ENCODE peak calls at places on chromosomes 1 and 21, in five cellular contexts. V is astrocyte, Z is left lung, H is breast epithelium, R is adipocyte. B is an unnamed sample.

GRCh38 chr1:42439940-42440339 is 15.9 kb downstream of the ZMYND12 start:
- DNase-seq in V (peak; percentile 85), Z (no peak), R (peak; percentile 45), H (no peak), B (no peak)

GRCh38 chr1:244757091-244757939 is 78.1 kb upstream of the COX20 start:
- DNase-seq in H (no peak), V (peak; percentile 79), Z (no peak), R (peak; percentile 32), B (no peak)

GRCh38 chr1:163315773-163316374 is 5.9 kb upstream of the NUF2 start:
- DNase-seq in R (peak; percentile 85), Z (no peak), V (peak; percentile 27), H (no peak), B (no peak)

GRCh38 chr21:44677881-44678280 is 4.1 kb downstream of the KRTAP12-1 start:
- DNase-seq in V (no peak), R (no peak), Z (no peak), H (no peak), B (no peak)

GRCh38 chr1:64421377-64421776 is 48.6 kb upstream of the CACHD1 start:
- DNase-seq in Z (no peak), V (peak; percentile 18), R (no peak), H (no peak), B (no peak)

GRCh38 chr1:2087766-2088165 is 37.6 kb downstream of the PRKCZ start:
- DNase-seq in V (no peak), H (no peak), R (no peak), Z (peak; percentile 66), B (no peak)

GRCh38 chr1:168260393-168260792 is 20.3 kb upstream of the TBX19 start:
- DNase-seq in R (no peak), H (no peak), V (no peak), Z (no peak), B (no peak)

GRCh38 chr21:46268371-46268770 is 17.0 kb downstream of the MCM3AP start:
- DNase-seq in H (no peak), Z (no peak), R (no peak), V (no peak), B (no peak)

GRCh38 chr1:27618341-27619067 is 14.6 kb upstream of the AHDC1 start:
- DNase-seq in Z (peak; percentile 50), R (no peak), V (no peak), H (no peak), B (no peak)

GRCh38 chr1:208024406-208024805 is 113.5 kb upstream of the CD34 start:
- DNase-seq in H (no peak), V (no peak), R (no peak), Z (no peak), B (no peak)

GRCh38 chr1:165631403-165632151 is 543 bp downstream of the MGST3 start:
- DNase-seq in H (peak; percentile 37), Z (peak; percentile 84), V (peak; percentile 87), R (peak; percentile 90), B (peak; percentile 66)

GRCh38 chr1:221743416-221744208 is 1.7 kb upstream of the DUSP10 start:
- DNase-seq in H (peak; percentile 68), V (no peak), R (no peak), Z (no peak), B (no peak)

GRCh38 chr1:196997428-196997827 is 20.1 kb downstream of the CFHR5 start:
- DNase-seq in R (peak; percentile 73), H (no peak), V (peak; percentile 45), Z (no peak), B (no peak)

GRCh38 chr1:186102559-186103148 is 272.4 kb downstream of the TPR start:
- DNase-seq in H (no peak), R (peak; percentile 85), Z (no peak), V (peak; percentile 93), B (no peak)

GRCh38 chr1:118116909-118117308 is 68.1 kb downstream of the SPAG17 start:
- DNase-seq in R (no peak), H (no peak), V (no peak), Z (no peak), B (no peak)

DNA sequence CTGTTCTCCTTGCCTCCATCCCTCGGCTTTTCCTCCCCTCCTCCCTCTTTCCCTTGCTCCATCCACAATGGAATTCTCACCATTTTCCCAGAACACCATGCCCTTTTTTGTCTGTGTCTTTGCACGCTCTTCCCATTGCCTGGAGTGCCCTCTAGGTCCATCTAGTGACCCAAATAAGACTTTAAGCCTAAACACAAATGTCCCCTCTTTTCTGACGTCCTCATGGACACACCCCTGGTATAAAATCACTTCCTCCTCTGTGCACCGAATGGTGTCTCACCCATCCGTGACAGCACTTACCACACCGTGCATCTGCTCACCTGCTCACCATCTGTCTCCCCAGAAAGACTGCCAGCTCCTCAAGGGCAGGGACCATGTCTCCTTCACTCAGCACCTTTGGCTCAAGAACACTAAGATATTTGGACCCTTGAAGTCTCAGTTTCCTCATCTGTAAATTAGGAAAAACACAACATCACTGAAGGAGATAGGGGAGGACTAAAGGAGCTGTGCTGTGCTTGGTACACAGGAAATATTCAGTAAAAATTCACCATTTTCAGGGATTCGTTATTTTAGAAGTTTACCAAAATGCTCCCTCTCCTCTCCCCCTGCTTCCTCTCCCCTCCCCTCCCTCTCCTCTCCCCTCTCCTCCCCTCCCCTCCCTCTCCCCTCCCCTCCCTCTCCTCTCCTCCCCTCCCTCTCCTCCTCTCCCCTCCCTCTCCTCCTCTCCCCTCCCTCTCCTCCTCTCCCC is 23.7 kb upstream of the CPT2 start:
- DNase-seq in H (no peak), R (peak; percentile 28), Z (no peak), V (no peak), B (no peak)
- H3K4me1 ChIP-seq in H (no peaks in the 10 kb centered on the region), R (peaks cover 31% of the 10 kb centered on the region), Z (peaks cover 10% of the 10 kb centered on the region), V (no peaks in the 10 kb centered on the region), B (no peaks in the 10 kb centered on the region)

DNA sequence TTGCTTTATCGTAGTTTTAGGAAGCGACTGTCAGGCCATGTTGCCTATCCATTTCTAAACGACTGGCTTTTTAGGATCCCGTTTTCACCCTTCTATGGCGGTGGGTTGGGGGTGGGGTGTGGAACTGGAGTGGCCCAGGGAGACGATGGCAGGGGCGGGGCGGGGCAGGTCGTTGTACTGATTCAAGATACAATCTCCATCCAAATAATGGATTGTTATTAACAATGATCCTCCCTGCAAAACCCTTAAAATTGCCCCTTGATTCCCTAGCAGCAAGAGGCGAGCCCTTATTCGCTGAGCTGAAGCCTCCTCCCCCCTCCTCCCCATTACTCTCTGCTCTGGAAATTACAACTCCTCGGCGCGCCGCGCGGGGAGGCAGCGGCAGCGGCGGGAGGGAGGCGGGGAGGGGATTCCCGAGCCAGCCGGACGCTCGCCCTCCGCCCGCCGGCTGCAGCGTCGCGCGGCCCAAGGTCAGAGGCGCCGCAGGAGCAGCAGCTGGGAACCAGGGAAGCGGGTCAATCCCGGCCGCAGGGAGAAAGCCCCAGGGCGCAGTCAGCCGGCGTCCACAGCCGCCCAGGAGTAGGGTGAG is at the start of gene TRIM67:
- DNase-seq in R (no peak), V (no peak), H (no peak), Z (no peak), B (no peak)
- H3K27me3 ChIP-seq in R (peaks cover 7% of the 10 kb centered on the region), V (peaks cover 24% of the 10 kb centered on the region), H (peaks cover 3% of the 10 kb centered on the region), Z (peaks cover 98% of the 10 kb centered on the region), B (peaks cover 64% of the 10 kb centered on the region)

GRCh38 chr1:215004121-215004837 is 78.3 kb upstream of the KCNK2 start:
- DNase-seq in V (no peak), R (peak; percentile 69), Z (no peak), H (no peak), B (no peak)
- H3K4me1 ChIP-seq in V (peaks cover 25% of the 10 kb centered on the region), R (peaks cover 49% of the 10 kb centered on the region), Z (no peaks in the 10 kb centered on the region), H (no peaks in the 10 kb centered on the region), B (peaks cover 15% of the 10 kb centered on the region)

GRCh38 chr1:6775644-6776043 is 9.6 kb upstream of the CAMTA1 start:
- DNase-seq in H (no peak), Z (no peak), V (no peak), R (no peak), B (no peak)

GRCh38 chr1:6776389-6776788 is 8.9 kb upstream of the CAMTA1 start:
- DNase-seq in V (no peak), R (no peak), H (no peak), Z (no peak), B (no peak)

GRCh38 chr1:6771568-6771825 is 13.8 kb upstream of the CAMTA1 start:
- DNase-seq in H (no peak), V (no peak), R (no peak), Z (no peak), B (no peak)

GRCh38 chr1:6776895-6777294 is 8.4 kb upstream of the CAMTA1 start:
- DNase-seq in V (no peak), R (no peak), Z (no peak), H (no peak), B (no peak)

DNA sequence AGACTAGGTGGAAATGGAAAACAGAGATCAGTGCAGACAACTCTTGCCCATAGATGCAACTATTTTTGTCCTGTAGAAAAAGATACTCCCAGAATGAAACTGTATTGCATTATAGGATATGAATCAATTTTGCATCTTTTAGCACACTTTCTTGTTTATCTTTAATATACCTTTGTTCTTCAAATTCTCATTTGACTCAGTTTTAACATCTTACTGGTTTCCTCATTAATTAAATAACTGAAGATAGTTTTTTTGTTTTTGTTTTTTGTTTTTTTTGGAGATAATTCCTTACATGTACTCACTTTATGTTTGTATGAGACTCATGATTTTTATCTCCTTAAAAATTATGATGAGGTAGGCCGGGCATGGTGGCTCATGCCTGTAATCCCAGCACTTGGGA is 10.9 kb upstream of the CAMTA1 start:
- DNase-seq in Z (no peak), R (no peak), H (no peak), V (no peak), B (no peak)
- H3K27me3 ChIP-seq in Z (peaks cover 14% of the 10 kb centered on the region), R (no peaks in the 10 kb centered on the region), H (no peaks in the 10 kb centered on the region), V (no peaks in the 10 kb centered on the region), B (no peaks in the 10 kb centered on the region)

GRCh38 chr21:33059319-33059894 is 10.5 kb upstream of the OLIG1 start:
- DNase-seq in R (no peak), V (no peak), H (no peak), Z (no peak), B (peak; percentile 24)
- H3K4me1 ChIP-seq in R (peaks cover 2% of the 10 kb centered on the region), V (no peaks in the 10 kb centered on the region), H (no peaks in the 10 kb centered on the region), Z (peaks cover 59% of the 10 kb centered on the region), B (peaks cover 23% of the 10 kb centered on the region)

GRCh38 chr1:114153051-114153620 is 533 bp downstream of the SYT6 start:
- DNase-seq in V (no peak), Z (peak; percentile 75), H (no peak), R (peak; percentile 4), B (no peak)
- H3K27me3 ChIP-seq in V (peaks cover 77% of the 10 kb centered on the region), Z (peaks cover 93% of the 10 kb centered on the region), H (peaks cover 5% of the 10 kb centered on the region), R (peaks cover 73% of the 10 kb centered on the region), B (peaks cover 57% of the 10 kb centered on the region)

DNA sequence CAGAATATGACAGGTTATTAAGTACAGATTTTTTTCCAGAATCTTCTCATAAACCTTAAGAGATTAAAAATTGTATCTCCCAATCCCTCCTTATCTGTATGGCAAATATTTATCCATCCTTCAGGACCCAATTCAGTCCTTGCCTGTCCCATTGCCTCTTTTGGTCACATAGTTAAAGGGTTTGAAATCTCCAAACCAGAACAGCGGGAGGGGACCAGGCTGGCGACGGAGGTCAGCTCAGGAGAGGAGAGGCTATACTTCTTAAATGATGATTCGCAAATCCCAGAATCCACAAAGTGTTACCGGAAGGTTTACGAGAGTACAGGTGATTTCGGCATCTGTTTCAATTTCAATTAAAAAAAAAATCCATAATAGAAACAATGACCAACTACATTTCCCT is 572.7 kb downstream of the SMYD3 start:
- DNase-seq in R (no peak), V (no peak), Z (no peak), H (no peak), B (no peak)
- H3K4me1 ChIP-seq in R (no peaks in the 10 kb centered on the region), V (no peaks in the 10 kb centered on the region), Z (no peaks in the 10 kb centered on the region), H (no peaks in the 10 kb centered on the region), B (no peaks in the 10 kb centered on the region)